ENCODE peak calls at places on chromosomes 11 and 22, in six cellular contexts. One of them, this sample, is unnamed.

GRCh38 chr11:34620820-34621792 is at the start of gene EHF:
- DNase-seq in activated CD4-positive, alpha-beta T cell treated with anti-CD3 and anti-CD28 coated beads, Interleukin-2, amount 50 U/mL, for 48 hours: no peak
- DNase-seq in HTR-8/SVneo: no peak
- DNase-seq in WTC11: no peak
- DNase-seq in CD8-positive, alpha-beta T cell: no peak
- DNase-seq in A172: no peak
- DNase-seq in this sample: no peak

GRCh38 chr11:78855146-78855545 is 280.5 kb upstream of the NARS2 start:
- DNase-seq in activated CD4-positive, alpha-beta T cell treated with anti-CD3 and anti-CD28 coated beads, Interleukin-2, amount 50 U/mL, for 48 hours: no peak
- DNase-seq in HTR-8/SVneo: no peak
- DNase-seq in WTC11: no peak
- DNase-seq in CD8-positive, alpha-beta T cell: no peak
- DNase-seq in A172: no peak
- DNase-seq in this sample: no peak

GRCh38 chr11:71456294-71456693 is 3.3 kb downstream of the NADSYN1 start:
- DNase-seq in activated CD4-positive, alpha-beta T cell treated with anti-CD3 and anti-CD28 coated beads, Interleukin-2, amount 50 U/mL, for 48 hours: no peak
- DNase-seq in HTR-8/SVneo: no peak
- DNase-seq in WTC11: no peak
- DNase-seq in CD8-positive, alpha-beta T cell: no peak
- DNase-seq in A172: no peak
- DNase-seq in this sample: no peak

GRCh38 chr22:41908409-41909289 is 6.2 kb downstream of the SHISA8 start:
- DNase-seq in activated CD4-positive, alpha-beta T cell treated with anti-CD3 and anti-CD28 coated beads, Interleukin-2, amount 50 U/mL, for 48 hours: no peak
- DNase-seq in HTR-8/SVneo: no peak
- DNase-seq in WTC11: no peak
- DNase-seq in CD8-positive, alpha-beta T cell: no peak
- DNase-seq in A172: no peak
- DNase-seq in this sample: no peak

GRCh38 chr11:43681543-43681942 is 1.0 kb downstream of the HSD17B12 start:
- DNase-seq in activated CD4-positive, alpha-beta T cell treated with anti-CD3 and anti-CD28 coated beads, Interleukin-2, amount 50 U/mL, for 48 hours: no peak
- DNase-seq in HTR-8/SVneo: no peak
- DNase-seq in WTC11: no peak
- DNase-seq in CD8-positive, alpha-beta T cell: no peak
- DNase-seq in A172: no peak
- DNase-seq in this sample: no peak

GRCh38 chr11:68750197-68750987 is 928 bp downstream of the TESMIN start:
- DNase-seq in activated CD4-positive, alpha-beta T cell treated with anti-CD3 and anti-CD28 coated beads, Interleukin-2, amount 50 U/mL, for 48 hours: no peak
- DNase-seq in HTR-8/SVneo: no peak
- DNase-seq in WTC11: peak; percentile 94
- DNase-seq in CD8-positive, alpha-beta T cell: no peak
- DNase-seq in A172: no peak
- DNase-seq in this sample: no peak

GRCh38 chr22:45552580-45553332 is 50.1 kb downstream of the FBLN1 start:
- DNase-seq in activated CD4-positive, alpha-beta T cell treated with anti-CD3 and anti-CD28 coated beads, Interleukin-2, amount 50 U/mL, for 48 hours: no peak
- DNase-seq in HTR-8/SVneo: no peak
- DNase-seq in WTC11: no peak
- DNase-seq in CD8-positive, alpha-beta T cell: no peak
- DNase-seq in A172: peak; percentile 10
- DNase-seq in this sample: no peak

GRCh38 chr11:57982763-57983162 is 40.9 kb upstream of the OR9Q1 start:
- DNase-seq in activated CD4-positive, alpha-beta T cell treated with anti-CD3 and anti-CD28 coated beads, Interleukin-2, amount 50 U/mL, for 48 hours: no peak
- DNase-seq in HTR-8/SVneo: no peak
- DNase-seq in WTC11: no peak
- DNase-seq in CD8-positive, alpha-beta T cell: no peak
- DNase-seq in A172: no peak
- DNase-seq in this sample: no peak

GRCh38 chr11:84780689-84781293 is 846.4 kb downstream of the DLG2 start:
- DNase-seq in activated CD4-positive, alpha-beta T cell treated with anti-CD3 and anti-CD28 coated beads, Interleukin-2, amount 50 U/mL, for 48 hours: no peak
- DNase-seq in HTR-8/SVneo: no peak
- DNase-seq in WTC11: no peak
- DNase-seq in CD8-positive, alpha-beta T cell: no peak
- DNase-seq in A172: peak; percentile 20
- DNase-seq in this sample: no peak

GRCh38 chr22:43980996-43981395 is 25.8 kb downstream of the SAMM50 start:
- DNase-seq in activated CD4-positive, alpha-beta T cell treated with anti-CD3 and anti-CD28 coated beads, Interleukin-2, amount 50 U/mL, for 48 hours: no peak
- DNase-seq in HTR-8/SVneo: no peak
- DNase-seq in WTC11: no peak
- DNase-seq in CD8-positive, alpha-beta T cell: no peak
- DNase-seq in A172: no peak
- DNase-seq in this sample: no peak

GRCh38 chr22:42627981-42628380 is 12.4 kb downstream of the ATP5MGL start:
- DNase-seq in activated CD4-positive, alpha-beta T cell treated with anti-CD3 and anti-CD28 coated beads, Interleukin-2, amount 50 U/mL, for 48 hours: no peak
- DNase-seq in HTR-8/SVneo: no peak
- DNase-seq in WTC11: no peak
- DNase-seq in CD8-positive, alpha-beta T cell: no peak
- DNase-seq in A172: no peak
- DNase-seq in this sample: no peak

This sample was measured in effector CD4-positive, alpha-beta T cell.